ENCODE peak calls at places on chromosomes 1 and 21, in seven cellular contexts. U is K562, F is sigmoid colon, W is ovary, T is transverse colon, E is A549, A is tibial nerve. R is an unnamed sample.

GRCh38 chr1:11882814-11883538 is 24.2 kb upstream of the NPPB start:
- DNase-seq in U (peak), E (no peak), T (peak), F (no peak), W (no peak), A (no peak), R (no peak)

GRCh38 chr1:163399976-163400375 is 78.2 kb downstream of the NUF2 start:
- DNase-seq in E (no peak), F (no peak), A (no peak), U (no peak), T (no peak), W (no peak), R (no peak)

GRCh38 chr1:45929257-45929687 is 125.9 kb downstream of the MAST2 start:
- DNase-seq in E (peak), F (no peak), W (no peak), A (no peak), U (peak), T (no peak), R (no peak)

GRCh38 chr1:18580087-18580486 is 50.6 kb upstream of the PAX7 start:
- DNase-seq in T (no peak), W (no peak), U (no peak), A (no peak), E (no peak), F (no peak), R (no peak)

GRCh38 chr1:235557495-235557894 is 53.2 kb upstream of the B3GALNT2 start:
- DNase-seq in T (no peak), F (no peak), A (no peak), E (no peak), U (peak), W (no peak), R (no peak)

GRCh38 chr1:155278689-155279160 is 1.5 kb downstream of the HCN3 start:
- DNase-seq in U (no peak), W (no peak), A (no peak), F (no peak), T (no peak), E (no peak), R (no peak)

GRCh38 chr1:154433161-154433681 is 28.1 kb downstream of the IL6R start:
- DNase-seq in W (no peak), T (no peak), F (peak), E (no peak), U (no peak), A (no peak), R (no peak)

GRCh38 chr1:111615874-111616715 is 3.5 kb upstream of the RAP1A start:
- DNase-seq in F (no peak), U (no peak), A (no peak), T (no peak), W (no peak), E (no peak), R (no peak)

GRCh38 chr1:151596166-151596933 is 15.5 kb upstream of the SNX27 start:
- DNase-seq in F (no peak), A (no peak), W (no peak), U (peak), E (peak), T (no peak), R (no peak)

GRCh38 chr1:182238421-182238820 is 153.2 kb downstream of the GLUL start:
- DNase-seq in W (no peak), T (no peak), E (no peak), F (no peak), U (no peak), A (no peak), R (no peak)

GRCh38 chr1:25998075-25998761 is 355 bp upstream of the PAFAH2 start:
- DNase-seq in F (peak), E (peak), W (peak), U (peak), T (peak), A (peak), R (peak)

GRCh38 chr21:36104306-36105300 is 30.3 kb upstream of the CBR3 start:
- DNase-seq in U (peak), E (no peak), A (peak), T (peak), F (no peak), W (no peak), R (no peak)

GRCh38 chr1:225415307-225415706 is 12.5 kb downstream of the LBR start:
- DNase-seq in E (no peak), W (no peak), A (no peak), U (no peak), T (no peak), F (no peak), R (no peak)

GRCh38 chr1:66090863-66091457 is 298.3 kb downstream of the PDE4B start:
- DNase-seq in F (no peak), A (no peak), U (no peak), T (no peak), W (no peak), E (no peak), R (no peak)

GRCh38 chr1:30283199-30283962 is 440.0 kb downstream of the MATN1 start:
- DNase-seq in W (no peak), T (no peak), U (no peak), A (no peak), F (no peak), E (no peak), R (peak)

GRCh38 chr1:118084400-118084799 is 100.6 kb downstream of the SPAG17 start:
- DNase-seq in T (no peak), U (no peak), A (no peak), W (no peak), F (no peak), E (no peak), R (no peak)

GRCh38 chr1:224592636-224593579 is 23.2 kb upstream of the CNIH3 start:
- DNase-seq in E (no peak), U (no peak), A (no peak), W (no peak), F (no peak), T (no peak), R (peak)

GRCh38 chr1:9874959-9875635 is 35.0 kb downstream of the CTNNBIP1 start:
- DNase-seq in T (peak), E (peak), W (peak), U (peak), F (peak), A (peak), R (no peak)

GRCh38 chr1:153000294-153000693 is 1.3 kb upstream of the SPRR3 start:
- DNase-seq in W (no peak), T (no peak), F (no peak), U (no peak), E (no peak), A (no peak), R (no peak)

GRCh38 chr1:30407862-30408580 is 315.4 kb downstream of the MATN1 start:
- DNase-seq in W (peak), A (no peak), U (no peak), F (peak), T (no peak), E (no peak), R (peak)

GRCh38 chr1:209646558-209646957 is 5.7 kb downstream of the LAMB3 start:
- DNase-seq in E (peak), U (no peak), F (no peak), W (no peak), A (no peak), T (no peak), R (no peak)

GRCh38 chr1:214966366-214966765 is 116.2 kb upstream of the KCNK2 start:
- DNase-seq in F (no peak), W (no peak), U (no peak), T (no peak), E (no peak), A (no peak), R (no peak)

GRCh38 chr1:175317795-175318194 is 125.2 kb upstream of the KIAA0040 start:
- DNase-seq in E (no peak), F (peak), U (no peak), T (no peak), A (peak), W (no peak), R (peak)

GRCh38 chr1:19262047-19262446 is 10.4 kb downstream of the MRTO4 start:
- DNase-seq in U (no peak), E (no peak), A (no peak), T (no peak), F (no peak), W (no peak), R (no peak)

GRCh38 chr1:187264995-187265602 is 436.4 kb downstream of the PLA2G4A start:
- DNase-seq in U (no peak), E (peak), W (peak), T (no peak), A (no peak), F (no peak), R (no peak)

GRCh38 chr1:244067893-244068292 is 16.8 kb downstream of the ZBTB18 start:
- DNase-seq in T (no peak), A (no peak), F (no peak), E (no peak), U (no peak), W (no peak), R (no peak)

GRCh38 chr1:101506541-101507164 is 269.8 kb downstream of the S1PR1 start:
- DNase-seq in E (peak), A (peak), F (no peak), U (peak), W (no peak), T (peak), R (no peak)

GRCh38 chr21:39531777-39532333 is 80.1 kb downstream of the SH3BGR start:
- DNase-seq in A (no peak), W (no peak), F (no peak), U (no peak), T (no peak), E (no peak), R (no peak)

GRCh38 chr1:36831171-36831810 is 203.0 kb downstream of the GRIK3 start:
- DNase-seq in F (no peak), A (no peak), W (no peak), E (no peak), T (no peak), U (no peak), R (no peak)

GRCh38 chr1:71027991-71028390 is 19.6 kb downstream of the PTGER3 start:
- DNase-seq in A (no peak), F (no peak), E (no peak), W (no peak), U (no peak), T (no peak), R (no peak)

GRCh38 chr1:113608371-113608770 is 150.9 kb downstream of the PHTF1 start:
- DNase-seq in A (no peak), W (no peak), E (no peak), U (no peak), F (no peak), T (no peak), R (no peak)

GRCh38 chr21:16308269-16308668 is 578.5 kb downstream of the USP25 start:
- DNase-seq in T (no peak), W (no peak), F (no peak), E (no peak), U (no peak), A (no peak), R (no peak)

GRCh38 chr1:84145051-84145450 is 980 bp downstream of the PRKACB start:
- DNase-seq in A (no peak), T (peak), W (no peak), E (no peak), F (no peak), U (no peak), R (no peak)

GRCh38 chr1:19814681-19815503 is at the start of gene RNF186:
- DNase-seq in W (no peak), U (no peak), A (no peak), T (peak), E (no peak), F (no peak), R (no peak)

DNA sequence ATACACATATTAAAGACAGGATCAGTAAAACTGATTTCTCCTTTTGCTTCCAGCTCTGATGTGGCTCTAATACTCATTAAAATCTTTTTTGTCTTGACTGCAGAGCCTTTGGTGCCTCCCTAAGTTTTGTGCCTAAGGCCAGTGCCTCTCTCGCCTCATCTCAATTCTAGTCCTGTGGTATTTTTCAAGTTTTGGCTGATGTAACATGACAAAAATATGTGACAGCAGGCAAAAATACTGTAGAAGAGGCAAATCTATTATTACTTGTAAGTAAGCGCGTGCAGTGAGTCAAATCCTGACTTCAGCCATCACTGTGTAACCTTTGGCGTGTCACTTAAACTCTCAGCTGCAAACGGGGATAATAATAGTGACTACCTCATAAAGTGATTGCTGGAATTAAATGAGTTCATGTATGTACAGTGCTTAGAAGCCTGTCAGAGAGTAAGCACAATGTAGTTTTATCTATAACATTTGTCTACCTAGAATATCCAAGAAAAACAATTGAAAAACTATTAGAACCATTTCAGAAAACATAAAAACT is 74.0 kb downstream of the MAB21L3 start:
- DNase-seq in A (no peak), E (no peak), U (no peak), F (no peak), W (no peak), T (no peak), R (peak)
- TF ChIP-seq EP300 in A (no peak), E (no peak), U (no peak), F (no peak), W (no peak), T (no peak), R (no peak)

GRCh38 chr1:183282101-183282855 is 96.2 kb downstream of the LAMC2 start:
- DNase-seq in U (no peak), E (no peak), A (no peak), T (no peak), W (no peak), F (no peak), R (no peak)

GRCh38 chr1:183283286-183283685 is 97.2 kb downstream of the LAMC2 start:
- DNase-seq in U (no peak), A (no peak), E (no peak), T (no peak), F (no peak), W (no peak), R (no peak)

GRCh38 chr1:183279835-183280234 is 93.8 kb downstream of the LAMC2 start:
- DNase-seq in E (no peak), F (no peak), W (no peak), U (no peak), A (no peak), T (peak), R (no peak)

GRCh38 chr1:183281039-183281438 is 95.0 kb downstream of the LAMC2 start:
- DNase-seq in W (no peak), E (peak), F (peak), T (peak), U (no peak), A (peak), R (no peak)

GRCh38 chr1:183281553-183282091 is 95.6 kb downstream of the LAMC2 start:
- DNase-seq in E (peak), U (peak), T (peak), A (peak), F (peak), W (peak), R (peak)
- TF ChIP-seq EP300 in E (no peak), U (no peak), T (no peak), A (no peak), F (no peak), W (no peak), R (no peak)

GRCh38 chr1:234478481-234479309 is at the start of gene TARBP1:
- DNase-seq in E (peak), W (peak), A (no peak), F (peak), U (peak), T (peak), R (no peak)
- TF ChIP-seq EP300 in E (no peak), W (no peak), A (no peak), F (no peak), U (no peak), T (no peak), R (no peak)

DNA sequence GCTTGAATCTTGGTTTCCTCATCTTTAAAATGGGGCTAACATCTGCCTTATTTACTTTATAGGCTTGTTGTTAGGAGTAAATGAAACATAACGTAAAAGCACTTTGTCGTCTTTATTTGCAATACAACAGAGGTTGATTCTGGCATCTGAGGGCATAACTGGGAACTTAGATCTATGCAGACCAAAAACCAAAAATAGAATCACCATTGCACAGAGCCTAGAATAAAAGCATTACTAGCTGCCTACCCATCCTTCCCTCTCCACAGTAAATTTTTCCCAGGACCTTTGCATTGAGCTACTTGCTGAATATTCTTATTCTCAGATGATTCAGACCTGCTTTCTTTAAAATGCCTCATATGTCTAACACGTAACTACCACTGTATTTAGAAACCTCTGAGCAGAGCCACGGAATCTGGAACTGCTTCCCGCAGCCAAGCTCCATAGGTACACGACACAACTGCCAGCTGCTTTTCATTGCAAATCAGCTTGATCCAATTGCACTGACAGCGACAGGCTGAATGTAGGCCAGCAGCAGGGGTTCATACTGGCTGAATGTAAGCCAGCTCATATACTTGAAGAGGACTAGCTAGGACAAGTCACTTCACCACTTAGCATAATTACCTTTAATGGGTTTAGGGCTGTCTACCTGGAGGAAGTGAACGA is 33.2 kb upstream of the SERBP1 start:
- DNase-seq in A (no peak), U (no peak), W (no peak), T (no peak), F (no peak), E (no peak), R (no peak)
- TF ChIP-seq EP300 in A (no peak), U (no peak), W (no peak), T (no peak), F (no peak), E (no peak), R (no peak)